ENCODE peak calls at places on chromosomes 3 and 15, in eight cellular contexts. I is mammary epithelial cell, E is body of pancreas, C is HL-60, Z is IMR-90, F is fibroblast of lung, R is H1, W is tibial nerve. A is an unnamed sample.

GRCh38 chr15:73989001-73989798 is 2.9 kb downstream of the STOML1 start:
- DNase-seq in R (no peak), I (peak), Z (peak), E (no peak), C (no peak), F (peak), W (no peak), A (no peak)

GRCh38 chr15:75570119-75570518 is 9.0 kb downstream of the PTPN9 start:
- DNase-seq in F (no peak), R (no peak), Z (no peak), E (no peak), W (no peak), C (no peak), I (no peak), A (no peak)

GRCh38 chr3:112365636-112366035 is 32.7 kb downstream of the CD200 start:
- DNase-seq in R (no peak), E (no peak), C (no peak), I (peak), W (no peak), F (no peak), Z (no peak), A (no peak)

GRCh38 chr3:172103724-172104123 is 64.3 kb downstream of the FNDC3B start:
- DNase-seq in F (no peak), Z (peak), I (peak), C (no peak), E (no peak), W (no peak), R (no peak), A (no peak)

GRCh38 chr15:74889882-74890768 is at the start of gene MPI:
- DNase-seq in Z (peak), E (peak), C (peak), W (peak), F (peak), I (peak), R (no peak), A (peak)

GRCh38 chr3:57803647-57804081 is 47.6 kb downstream of the SLMAP start:
- DNase-seq in R (peak), E (peak), F (peak), W (peak), C (no peak), I (peak), Z (peak), A (no peak)

GRCh38 chr3:171221104-171221503 is 194.6 kb upstream of the SLC2A2 start:
- DNase-seq in Z (no peak), E (no peak), W (no peak), C (no peak), F (no peak), R (no peak), I (no peak), A (no peak)

GRCh38 chr3:175983369-175983768 is 1124.2 kb downstream of the NAALADL2 start:
- DNase-seq in E (no peak), C (no peak), R (no peak), Z (peak), I (no peak), F (no peak), W (no peak), A (no peak)

GRCh38 chr15:74207652-74208440 is 5.3 kb upstream of the STRA6 start:
- DNase-seq in C (no peak), F (no peak), E (no peak), W (no peak), I (no peak), R (no peak), Z (no peak), A (no peak)

GRCh38 chr3:187765342-187765741 is 20.1 kb upstream of the BCL6 start:
- DNase-seq in R (no peak), W (no peak), Z (peak), E (no peak), I (peak), F (peak), C (no peak), A (no peak)

GRCh38 chr3:195005251-195005620 is 265.7 kb downstream of the XXYLT1 start:
- DNase-seq in W (no peak), Z (no peak), I (no peak), R (no peak), E (no peak), F (no peak), C (no peak), A (no peak)

GRCh38 chr3:166498439-166498838 is 661.2 kb upstream of the BCHE start:
- DNase-seq in W (no peak), C (no peak), Z (no peak), E (no peak), R (no peak), I (no peak), F (no peak), A (no peak)

DNA sequence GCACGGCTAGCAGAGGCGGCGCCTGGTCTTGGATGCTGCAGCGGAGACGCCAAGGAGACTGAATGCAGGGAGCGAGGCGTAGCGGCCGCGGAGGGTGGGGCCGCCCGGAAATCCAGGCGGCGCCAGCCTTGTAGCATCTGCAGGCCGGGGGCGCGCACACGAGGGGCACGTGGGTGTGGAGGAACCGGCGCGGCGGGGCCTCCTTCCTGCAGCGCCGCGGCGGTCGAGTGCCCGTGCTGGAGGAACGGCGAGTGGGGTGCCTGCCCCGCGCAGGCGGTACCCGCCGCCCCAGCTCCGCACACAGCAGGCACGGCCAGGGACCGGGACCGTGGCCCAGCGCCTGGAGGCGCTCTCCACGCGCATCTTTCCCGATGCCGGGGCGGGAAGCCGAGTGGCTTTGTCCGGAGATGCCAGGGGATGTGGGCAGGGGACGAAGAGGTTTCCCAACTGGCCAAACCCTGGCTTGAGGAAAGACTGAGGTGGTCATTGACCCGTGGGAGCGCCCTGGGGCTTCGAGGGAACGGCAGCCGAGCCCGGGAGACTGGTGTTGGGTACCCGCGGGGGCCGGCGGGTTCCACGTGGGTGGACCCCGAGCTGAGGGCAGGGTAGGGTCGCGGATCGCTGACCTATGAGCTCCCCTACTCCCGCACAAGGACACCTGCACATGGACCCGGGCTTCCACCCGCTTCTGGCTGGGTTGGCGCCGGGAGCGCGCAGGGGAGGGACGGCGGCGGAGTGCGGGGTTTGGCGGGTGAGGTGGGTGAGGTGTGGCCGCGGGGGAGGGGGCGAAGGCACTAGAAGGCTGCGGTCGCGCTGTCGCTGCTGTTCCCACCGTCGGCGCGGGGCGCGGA is 246.4 kb upstream of the TOPAZ1 start:
- DNase-seq in R (no peak), W (no peak), F (peak), E (no peak), C (no peak), Z (no peak), I (peak), A (no peak)
- TF ChIP-seq CTCF in R (no peak), W (no peak), F (peak), E (no peak), C (no peak), Z (no peak), I (no peak), A (peak)

GRCh38 chr3:66367979-66368378 is 132.8 kb downstream of the LRIG1 start:
- DNase-seq in F (no peak), E (no peak), W (no peak), Z (no peak), I (no peak), C (no peak), R (no peak), A (no peak)

GRCh38 chr3:66376568-66376967 is 124.3 kb downstream of the LRIG1 start:
- DNase-seq in C (no peak), E (peak), Z (peak), W (peak), R (no peak), I (peak), F (peak), A (no peak)

GRCh38 chr3:66370179-66370578 is 130.6 kb downstream of the LRIG1 start:
- DNase-seq in C (no peak), E (peak), F (no peak), W (no peak), R (no peak), Z (no peak), I (no peak), A (no peak)

GRCh38 chr3:66371432-66371831 is 129.4 kb downstream of the LRIG1 start:
- DNase-seq in W (no peak), I (no peak), R (no peak), Z (no peak), C (no peak), E (no peak), F (no peak), A (no peak)

DNA sequence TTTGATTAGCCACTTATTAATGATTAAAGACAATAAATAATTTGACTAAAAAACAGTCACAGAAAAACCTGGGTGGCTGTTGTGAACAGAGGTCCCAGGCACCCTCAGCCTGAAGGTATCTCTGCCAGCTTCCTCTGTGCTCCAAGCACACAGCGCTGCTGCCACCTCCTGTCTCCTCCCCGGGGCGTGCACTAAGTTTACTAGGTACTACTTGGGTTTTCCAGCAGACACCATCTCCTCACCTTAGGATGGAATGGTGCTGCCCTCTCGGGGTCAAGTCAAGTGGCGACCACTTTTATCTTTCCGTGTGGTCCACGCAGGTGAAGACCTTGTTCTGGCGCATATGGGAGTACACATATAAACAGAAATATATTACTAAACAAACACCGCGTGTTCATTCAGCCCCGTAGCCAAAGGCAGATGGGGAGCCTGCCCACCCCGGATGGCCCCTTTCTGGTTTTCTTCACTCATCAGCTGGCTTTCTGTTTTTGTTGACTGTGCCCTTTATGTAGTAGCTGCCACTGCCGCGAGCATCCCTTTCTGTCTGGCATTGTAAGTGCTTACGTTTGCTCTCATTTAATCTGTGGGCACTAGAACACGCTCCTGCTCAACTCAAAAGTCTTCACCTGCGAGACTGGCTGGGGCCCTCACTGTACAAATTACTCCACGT is 128.0 kb downstream of the LRIG1 start:
- DNase-seq in E (peak), F (no peak), I (no peak), R (peak), C (no peak), W (no peak), Z (peak), A (no peak)
- TF ChIP-seq CTCF in E (peak), F (no peak), I (no peak), R (peak), C (no peak), W (peak), Z (peak), A (no peak)

DNA sequence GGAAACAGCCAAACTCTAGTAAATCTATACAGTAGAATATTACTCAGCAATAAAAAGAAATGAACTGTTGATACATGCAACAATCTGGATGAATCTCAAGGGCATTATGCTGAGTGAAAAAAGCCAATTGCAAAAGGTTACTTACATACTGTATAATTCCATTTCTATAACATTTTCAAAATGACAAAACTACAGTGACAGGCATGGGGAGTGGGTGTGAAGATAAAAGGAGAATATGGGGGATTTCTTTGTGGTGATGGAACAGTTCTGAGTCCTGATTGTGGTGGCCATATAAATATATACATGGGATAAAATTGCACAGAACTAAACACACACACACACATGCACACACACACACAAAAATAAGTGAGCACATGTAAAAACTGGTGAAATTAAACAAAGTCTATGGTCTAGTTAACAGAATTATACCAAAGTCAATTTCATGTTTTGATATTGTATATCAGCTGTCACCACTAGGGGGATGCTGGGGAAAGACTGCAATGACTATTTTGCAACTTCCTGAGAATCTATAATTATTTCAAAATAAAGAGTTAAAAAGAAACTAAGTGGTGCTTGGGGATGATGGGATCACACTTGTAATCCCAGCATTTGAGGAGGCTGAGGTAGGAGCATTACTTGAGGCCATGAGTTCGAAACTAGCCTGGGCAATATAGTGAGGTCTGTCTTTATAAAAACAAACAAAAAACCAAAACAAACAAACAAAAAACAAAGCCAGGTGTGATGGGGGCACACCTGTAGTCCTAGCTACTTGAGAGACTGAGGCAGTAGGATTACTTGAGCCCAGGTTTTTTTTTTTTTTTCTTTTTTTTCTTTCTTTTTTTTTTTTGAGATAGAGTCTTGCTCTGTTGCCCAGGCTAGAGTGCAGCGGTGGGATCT is 66.0 kb downstream of the SPTSSB start:
- DNase-seq in C (no peak), W (no peak), R (no peak), F (peak), Z (peak), E (no peak), I (peak), A (no peak)
- TF ChIP-seq CTCF in C (peak), W (peak), R (no peak), F (peak), Z (peak), E (peak), I (peak), A (peak)

GRCh38 chr15:68315495-68316007 is 38.0 kb downstream of the FEM1B start:
- DNase-seq in I (no peak), C (no peak), R (no peak), F (no peak), W (no peak), Z (peak), E (no peak), A (no peak)
- TF ChIP-seq CTCF in I (no peak), C (no peak), R (no peak), F (no peak), W (no peak), Z (no peak), E (no peak), A (no peak)

GRCh38 chr3:150544726-150545125 is 1.6 kb downstream of the SERP1 start:
- DNase-seq in Z (peak), W (no peak), E (no peak), R (no peak), F (peak), I (peak), C (no peak), A (no peak)

GRCh38 chr3:150544040-150544439 is 2.3 kb downstream of the SERP1 start:
- DNase-seq in I (peak), Z (peak), W (no peak), E (no peak), F (peak), R (no peak), C (no peak), A (no peak)

GRCh38 chr3:150543531-150543930 is 2.8 kb downstream of the SERP1 start:
- DNase-seq in E (no peak), Z (no peak), C (no peak), F (no peak), I (no peak), W (no peak), R (no peak), A (no peak)

GRCh38 chr3:150545419-150546225 is 674 bp downstream of the SERP1 start:
- DNase-seq in Z (no peak), R (no peak), E (peak), C (no peak), F (peak), W (peak), I (peak), A (no peak)

GRCh38 chr3:150543128-150543527 is 3.2 kb downstream of the SERP1 start:
- DNase-seq in C (no peak), I (no peak), W (no peak), Z (no peak), R (no peak), E (no peak), F (no peak), A (no peak)
- TF ChIP-seq CTCF in C (no peak), I (no peak), W (no peak), Z (no peak), R (no peak), E (no peak), F (no peak), A (no peak)

GRCh38 chr15:101068961-101069734 is 150.0 kb downstream of the LRRK1 start:
- DNase-seq in F (peak), R (peak), E (no peak), I (peak), C (no peak), W (no peak), Z (peak), A (no peak)
- TF ChIP-seq CTCF in F (no peak), R (no peak), E (no peak), I (peak), C (no peak), W (no peak), Z (peak), A (no peak)

GRCh38 chr15:62472616-62473299 is 307.7 kb upstream of the C2CD4B start:
- DNase-seq in C (no peak), E (no peak), W (no peak), Z (no peak), R (no peak), I (no peak), F (no peak), A (no peak)
- TF ChIP-seq CTCF in C (no peak), E (no peak), W (no peak), Z (no peak), R (no peak), I (no peak), F (no peak), A (no peak)

GRCh38 chr3:7146529-7146928 is 285.6 kb downstream of the GRM7 start:
- DNase-seq in C (no peak), W (no peak), E (no peak), F (no peak), Z (no peak), I (no peak), R (no peak), A (no peak)

GRCh38 chr3:7144696-7145308 is 283.9 kb downstream of the GRM7 start:
- DNase-seq in Z (no peak), F (no peak), R (peak), I (peak), E (peak), C (no peak), W (no peak), A (no peak)
- TF ChIP-seq CTCF in Z (no peak), F (no peak), R (peak), I (peak), E (peak), C (no peak), W (peak), A (peak)

GRCh38 chr3:139716908-139717485 is 39.2 kb upstream of the NMNAT3 start:
- DNase-seq in C (no peak), I (no peak), Z (no peak), E (no peak), F (no peak), R (no peak), W (no peak), A (no peak)

GRCh38 chr3:139715736-139716135 is 38.0 kb upstream of the NMNAT3 start:
- DNase-seq in E (no peak), Z (no peak), C (no peak), W (no peak), R (no peak), F (no peak), I (peak), A (no peak)

GRCh38 chr3:139721370-139721769 is 43.6 kb upstream of the NMNAT3 start:
- DNase-seq in E (no peak), R (no peak), F (no peak), C (no peak), Z (no peak), W (no peak), I (no peak), A (no peak)

GRCh38 chr3:139718415-139718814 is 40.6 kb upstream of the NMNAT3 start:
- DNase-seq in R (peak), W (peak), I (peak), Z (peak), F (peak), C (no peak), E (peak), A (no peak)
- TF ChIP-seq CTCF in R (peak), W (no peak), I (peak), Z (peak), F (peak), C (no peak), E (peak), A (peak)

DNA sequence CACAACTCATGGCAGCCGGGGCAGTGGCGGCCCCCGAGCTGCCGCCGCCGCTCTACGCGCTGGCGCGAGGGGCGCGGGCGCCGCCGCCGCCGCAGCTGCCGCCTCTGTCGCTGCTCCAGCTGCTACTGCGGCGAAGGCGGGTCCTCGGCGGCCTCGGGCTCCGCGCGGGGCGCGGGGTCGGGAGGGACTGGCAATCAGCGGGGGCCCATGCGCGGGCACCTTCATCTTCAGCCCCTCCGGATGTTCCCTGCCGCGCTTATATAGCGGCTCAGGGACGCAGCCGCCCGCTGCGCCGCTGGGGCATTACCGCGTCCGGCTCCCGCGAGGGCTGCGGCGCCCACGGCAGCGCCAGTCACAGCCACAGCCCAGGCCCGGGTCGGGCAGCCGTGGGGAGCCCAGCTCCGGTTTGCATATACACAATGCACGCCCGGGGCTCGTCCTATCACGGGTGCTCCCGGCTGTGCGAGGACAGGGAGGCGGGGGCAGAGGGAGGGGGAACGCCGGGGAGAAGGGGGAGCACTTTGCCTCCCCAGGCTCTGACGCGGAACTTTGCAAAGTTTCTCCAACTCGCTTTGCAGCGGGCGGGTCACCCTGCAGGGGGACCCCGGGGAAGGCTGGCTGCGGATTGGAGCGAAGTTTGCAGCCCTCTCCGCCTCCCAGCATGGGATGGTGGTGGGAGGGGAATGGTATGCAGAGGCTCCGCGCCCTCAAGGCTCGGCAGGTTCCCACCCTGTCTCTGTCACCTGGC is at the start of gene VGLL3:
- DNase-seq in R (peak), W (peak), F (peak), E (peak), Z (peak), C (no peak), I (peak), A (no peak)
- TF ChIP-seq CTCF in R (no peak), W (no peak), F (peak), E (no peak), Z (peak), C (no peak), I (no peak), A (no peak)